ENCODE peak calls at places on chromosomes 4 and X, in four cellular contexts. One of them, this sample, is unnamed.

GRCh38 chr4:107896158-107896645 is 35.1 kb upstream of the CYP2U1 start:
- DNase-seq in H9: no peak
- DNase-seq in IMR-90: peak
- DNase-seq in mesendoderm: no peak
- DNase-seq in this sample: no peak

GRCh38 chr4:186957952-186958555 is 234.4 kb upstream of the FAT1 start:
- DNase-seq in H9: no peak
- DNase-seq in IMR-90: peak
- DNase-seq in mesendoderm: no peak
- DNase-seq in this sample: no peak

GRCh38 chrX:153725039-153725831 is 579 bp downstream of the ABCD1 start:
- DNase-seq in H9: no peak
- DNase-seq in IMR-90: no peak
- DNase-seq in mesendoderm: peak
- DNase-seq in this sample: no peak

GRCh38 chr4:81491943-81492342 is 20.2 kb upstream of the RASGEF1B start:
- DNase-seq in H9: no peak
- DNase-seq in IMR-90: no peak
- DNase-seq in mesendoderm: no peak
- DNase-seq in this sample: no peak

GRCh38 chr4:6204871-6205583 is 4.7 kb upstream of the JAKMIP1 start:
- DNase-seq in H9: no peak
- DNase-seq in IMR-90: no peak
- DNase-seq in mesendoderm: peak
- DNase-seq in this sample: no peak

GRCh38 chr4:147287588-147287890 is 193.4 kb upstream of the EDNRA start:
- DNase-seq in H9: no peak
- DNase-seq in IMR-90: no peak
- DNase-seq in mesendoderm: no peak
- DNase-seq in this sample: no peak

GRCh38 chrX:52544147-52544840 is 27.4 kb upstream of the XAGE1B start:
- DNase-seq in H9: no peak
- DNase-seq in IMR-90: no peak
- DNase-seq in mesendoderm: no peak
- DNase-seq in this sample: no peak

GRCh38 chrX:153981771-153982533 is 9.4 kb downstream of the TMEM187 start:
- DNase-seq in H9: no peak
- DNase-seq in IMR-90: no peak
- DNase-seq in mesendoderm: no peak
- DNase-seq in this sample: no peak

GRCh38 chrX:140298946-140299345 is 205.9 kb downstream of the SOX3 start:
- DNase-seq in H9: no peak
- DNase-seq in IMR-90: no peak
- DNase-seq in mesendoderm: no peak
- DNase-seq in this sample: no peak

GRCh38 chrX:118360429-118361125 is 14.7 kb downstream of the WDR44 start:
- DNase-seq in H9: no peak
- DNase-seq in IMR-90: peak
- DNase-seq in mesendoderm: peak
- DNase-seq in this sample: no peak

GRCh38 chrX:106940068-106940467 is 19.9 kb downstream of the CLDN2 start:
- DNase-seq in H9: no peak
- DNase-seq in IMR-90: no peak
- DNase-seq in mesendoderm: no peak
- DNase-seq in this sample: no peak

GRCh38 chr4:189385579-189385978 is 555.1 kb upstream of the FRG1 start:
- DNase-seq in H9: no peak
- DNase-seq in IMR-90: no peak
- DNase-seq in mesendoderm: no peak
- DNase-seq in this sample: no peak

GRCh38 chr4:79848329-79848728 is 224.7 kb downstream of the ANTXR2 start:
- DNase-seq in H9: no peak
- DNase-seq in IMR-90: no peak
- DNase-seq in mesendoderm: no peak
- DNase-seq in this sample: no peak

GRCh38 chr4:67019670-67020069 is 525.6 kb downstream of the CENPC start:
- DNase-seq in H9: no peak
- DNase-seq in IMR-90: no peak
- DNase-seq in mesendoderm: no peak
- DNase-seq in this sample: no peak

GRCh38 chr4:2811830-2812599 is 19.1 kb downstream of the SH3BP2 start:
- DNase-seq in H9: peak
- DNase-seq in IMR-90: peak
- DNase-seq in mesendoderm: peak
- DNase-seq in this sample: no peak

GRCh38 chr4:81470456-81471327 is 1.0 kb downstream of the RASGEF1B start:
- DNase-seq in H9: peak
- DNase-seq in IMR-90: no peak
- DNase-seq in mesendoderm: peak
- DNase-seq in this sample: peak

DNA sequence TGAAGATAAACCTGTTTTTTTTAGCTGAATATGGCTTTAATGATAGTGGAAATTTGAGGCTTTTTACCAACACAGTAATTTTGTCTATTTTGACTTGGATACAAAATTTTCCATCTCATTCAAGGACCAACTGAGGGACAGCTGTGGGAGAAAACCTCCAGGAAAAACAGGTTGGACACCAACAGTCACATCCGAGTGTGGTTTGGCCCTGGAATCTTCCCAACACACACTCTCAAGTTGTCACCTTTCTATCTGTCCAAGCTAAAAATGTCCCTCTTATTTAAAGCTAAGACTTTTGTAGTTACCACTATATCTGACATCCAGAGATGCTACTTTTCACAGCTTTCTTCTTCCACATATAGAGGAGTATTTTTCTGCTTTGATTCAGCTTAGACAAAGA is 404.9 kb downstream of the PCDH7 start:
- DNase-seq in H9: no peak
- DNase-seq in IMR-90: no peak
- DNase-seq in mesendoderm: no peak
- DNase-seq in this sample: no peak
- H3K56ac ChIP-seq in H9: no peak
- H3K56ac ChIP-seq in IMR-90: no peak
- H3K56ac ChIP-seq in mesendoderm: no peak
- H3K56ac ChIP-seq in this sample: no peak

DNA sequence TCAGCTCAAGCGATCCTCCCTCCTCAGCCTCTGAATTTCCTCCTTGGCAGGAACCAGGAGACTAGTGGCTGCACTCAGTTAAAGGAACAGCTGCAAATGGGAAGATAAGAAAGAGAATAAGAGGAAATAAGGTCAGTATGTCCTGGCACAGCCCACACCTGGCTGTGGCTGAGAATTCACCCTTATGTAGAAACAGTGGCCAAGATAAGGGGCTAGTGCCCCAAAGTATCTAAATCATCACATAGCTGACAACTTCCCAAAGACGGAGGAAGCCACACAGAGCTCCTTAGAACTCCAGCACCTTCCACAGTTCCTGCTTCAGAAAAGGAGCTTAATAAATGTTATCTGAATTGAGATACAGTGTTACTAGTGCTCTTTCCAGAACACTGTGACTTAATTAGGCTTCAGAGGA is 2.3 kb upstream of the CHIC2 start:
- DNase-seq in H9: no peak
- DNase-seq in IMR-90: no peak
- DNase-seq in mesendoderm: peak
- DNase-seq in this sample: no peak
- H3K56ac ChIP-seq in H9: no peak
- H3K56ac ChIP-seq in IMR-90: no peak
- H3K56ac ChIP-seq in mesendoderm: no peak
- H3K56ac ChIP-seq in this sample: no peak

GRCh38 chr4:152265149-152265621 is 270.7 kb downstream of the FBXW7 start:
- DNase-seq in H9: no peak
- DNase-seq in IMR-90: peak
- DNase-seq in mesendoderm: no peak
- DNase-seq in this sample: no peak

GRCh38 chr4:152264106-152264505 is 271.8 kb downstream of the FBXW7 start:
- DNase-seq in H9: no peak
- DNase-seq in IMR-90: no peak
- DNase-seq in mesendoderm: no peak
- DNase-seq in this sample: no peak

GRCh38 chr4:152266831-152267480 is 268.9 kb downstream of the FBXW7 start:
- DNase-seq in H9: no peak
- DNase-seq in IMR-90: no peak
- DNase-seq in mesendoderm: no peak
- DNase-seq in this sample: no peak

GRCh38 chr4:152269448-152270191 is 266.3 kb downstream of the FBXW7 start:
- DNase-seq in H9: no peak
- DNase-seq in IMR-90: no peak
- DNase-seq in mesendoderm: no peak
- DNase-seq in this sample: no peak

GRCh38 chr4:152267811-152268210 is 268.1 kb downstream of the FBXW7 start:
- DNase-seq in H9: no peak
- DNase-seq in IMR-90: no peak
- DNase-seq in mesendoderm: no peak
- DNase-seq in this sample: no peak
- H3K56ac ChIP-seq in H9: no peak
- H3K56ac ChIP-seq in IMR-90: no peak
- H3K56ac ChIP-seq in mesendoderm: no peak
- H3K56ac ChIP-seq in this sample: no peak

DNA sequence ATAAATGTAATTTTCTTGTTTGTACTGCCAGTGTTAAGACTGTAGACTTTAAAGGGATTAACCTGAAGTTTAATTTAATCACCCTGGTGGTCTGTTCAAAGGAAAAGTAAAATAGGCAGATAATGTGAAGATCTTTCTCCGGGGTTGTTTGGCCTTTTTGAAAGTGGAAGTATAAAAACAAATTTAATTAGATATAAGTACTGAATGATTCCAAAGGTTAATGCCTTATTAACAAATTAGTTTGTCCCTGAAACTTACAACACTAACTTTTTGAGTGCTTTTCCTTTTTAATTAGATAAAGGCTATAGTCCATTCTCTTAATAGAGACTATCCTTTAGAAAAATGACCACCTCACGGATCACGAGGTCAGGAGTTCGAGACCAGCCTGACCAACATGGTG is 10.4 kb upstream of the PGAM4 start:
- DNase-seq in H9: no peak
- DNase-seq in IMR-90: no peak
- DNase-seq in mesendoderm: no peak
- DNase-seq in this sample: no peak
- H3K56ac ChIP-seq in H9: no peak
- H3K56ac ChIP-seq in IMR-90: no peak
- H3K56ac ChIP-seq in mesendoderm: no peak
- H3K56ac ChIP-seq in this sample: no peak

GRCh38 chr4:151000747-151001429 is 14.2 kb downstream of the LRBA start:
- DNase-seq in H9: no peak
- DNase-seq in IMR-90: no peak
- DNase-seq in mesendoderm: no peak
- DNase-seq in this sample: no peak
- H3K56ac ChIP-seq in H9: no peak
- H3K56ac ChIP-seq in IMR-90: no peak
- H3K56ac ChIP-seq in mesendoderm: peak
- H3K56ac ChIP-seq in this sample: no peak

This sample was measured in H1.